ENCODE peak calls at places on chromosomes 16 and 17, in five cellular contexts. S, B, E, R and W are unnamed samples.

GRCh38 chr17:66889480-66890230 is 54.7 kb downstream of the CACNG5 start:
- DNase-seq in S (no peak), E (no peak), B (peak; percentile 37), R (no peak), W (no peak)

GRCh38 chr16:67645397-67646121 is 615 bp downstream of the CARMIL2 start:
- DNase-seq in B (no peak), R (no peak), E (no peak), S (no peak), W (no peak)

GRCh38 chr17:35892091-35892637 is 12.0 kb upstream of the CCL5 start:
- DNase-seq in E (peak; percentile 81), S (no peak), B (peak; percentile 33), R (no peak), W (no peak)

GRCh38 chr17:28145348-28145747 is 102.9 kb downstream of the NLK start:
- DNase-seq in B (no peak), E (peak; percentile 7), R (no peak), S (no peak), W (no peak)

GRCh38 chr16:46691720-46692119 is 2.3 kb downstream of the ORC6 start:
- DNase-seq in R (no peak), S (no peak), E (peak; percentile 55), B (no peak), W (no peak)

GRCh38 chr17:17077101-17077500 is 34.8 kb downstream of the MPRIP start:
- DNase-seq in R (no peak), S (no peak), E (no peak), B (no peak), W (no peak)

GRCh38 chr16:19781196-19781595 is 63.1 kb downstream of the IQCK start:
- DNase-seq in E (peak; percentile 82), S (no peak), R (no peak), B (no peak), W (no peak)

GRCh38 chr17:59327891-59328290 is 3.6 kb upstream of the YPEL2 start:
- DNase-seq in E (no peak), S (no peak), B (no peak), R (no peak), W (no peak)

GRCh38 chr17:45812102-45812501 is 28.0 kb downstream of the CRHR1 start:
- DNase-seq in B (peak; percentile 10), R (no peak), S (no peak), E (peak; percentile 15), W (no peak)

GRCh38 chr17:4241535-4241934 is 22.2 kb downstream of the ANKFY1 start:
- DNase-seq in R (no peak), B (no peak), S (no peak), E (no peak), W (no peak)

GRCh38 chr17:77566151-77566550 is 392.4 kb upstream of the TNRC6C start:
- DNase-seq in E (no peak), R (no peak), S (no peak), B (no peak), W (no peak)

GRCh38 chr16:30032083-30032819 is 1.2 kb upstream of the TLCD3B start:
- DNase-seq in E (peak; percentile 78), B (peak; percentile 44), S (peak; percentile 65), R (no peak), W (no peak)

GRCh38 chr17:12457493-12457892 is 208.2 kb upstream of the MYOCD start:
- DNase-seq in B (no peak), R (no peak), S (no peak), E (no peak), W (no peak)

GRCh38 chr17:34235389-34236028 is 19.6 kb upstream of the CCL2 start:
- DNase-seq in R (peak; percentile 65), E (peak; percentile 67), B (no peak), S (peak; percentile 75), W (peak; percentile 83)

GRCh38 chr16:14374451-14375131 is 255.5 kb downstream of the PARN start:
- DNase-seq in E (no peak), R (no peak), S (no peak), B (no peak), W (no peak)

GRCh38 chr17:20105539-20106291 is 96.6 kb downstream of the SPECC1 start:
- DNase-seq in B (no peak), S (no peak), E (no peak), R (no peak), W (no peak)

GRCh38 chr17:11467639-11468038 is 130.6 kb upstream of the DNAH9 start:
- DNase-seq in S (peak; percentile 9), B (no peak), R (no peak), E (no peak), W (no peak)

GRCh38 chr17:40469805-40470675 is 26.8 kb downstream of the IGFBP4 start:
- DNase-seq in R (no peak), S (no peak), E (no peak), B (no peak), W (no peak)

GRCh38 chr17:48841395-48841831 is 10.6 kb downstream of the CALCOCO2 start:
- DNase-seq in E (peak; percentile 90), B (peak; percentile 35), R (no peak), S (no peak), W (no peak)

GRCh38 chr16:56365552-56365951 is 59.8 kb downstream of the AMFR start:
- DNase-seq in E (no peak), R (no peak), S (no peak), B (no peak), W (no peak)

GRCh38 chr17:7017827-7018200 is 5.0 kb upstream of the BCL6B start:
- DNase-seq in B (no peak), R (no peak), S (no peak), E (no peak), W (no peak)

GRCh38 chr17:59634632-59635561 is 15.2 kb downstream of the CLTC start:
- DNase-seq in S (no peak), E (no peak), R (no peak), B (peak; percentile 62), W (no peak)

GRCh38 chr17:7859028-7859427 is 1.2 kb downstream of the CYB5D1 start:
- DNase-seq in E (no peak), R (no peak), S (no peak), B (no peak), W (no peak)

GRCh38 chr16:14056970-14057369 is 14.1 kb upstream of the MRTFB start:
- DNase-seq in S (no peak), B (no peak), E (peak; percentile 91), R (no peak), W (no peak)

GRCh38 chr16:68005786-68006286 is 6.6 kb upstream of the DPEP2 start:
- DNase-seq in E (peak; percentile 26), R (no peak), B (peak; percentile 69), S (peak; percentile 66), W (no peak)

GRCh38 chr17:30717290-30718098 is 107.0 kb downstream of the CRLF3 start:
- DNase-seq in B (no peak), S (no peak), E (no peak), R (no peak), W (peak; percentile 6)

GRCh38 chr16:68786685-68787418 is 49.8 kb downstream of the CDH1 start:
- DNase-seq in S (no peak), R (no peak), E (peak; percentile 64), B (peak; percentile 91), W (no peak)

GRCh38 chr17:49850772-49851386 is 3.0 kb upstream of the TAC4 start:
- DNase-seq in B (no peak), R (no peak), S (no peak), E (peak; percentile 22), W (no peak)

GRCh38 chr17:73560661-73561060 is 83.6 kb downstream of the SDK2 start:
- DNase-seq in B (peak; percentile 8), S (no peak), R (no peak), E (no peak), W (no peak)

GRCh38 chr17:1203111-1203966 is 23.6 kb upstream of the ABR start:
- DNase-seq in S (no peak), B (peak; percentile 53), E (peak; percentile 61), R (peak; percentile 76), W (peak; percentile 63)

GRCh38 chr17:77117415-77117814 is 23.4 kb upstream of the SEC14L1 start:
- DNase-seq in B (no peak), S (no peak), E (peak; percentile 60), R (no peak), W (no peak)

GRCh38 chr17:38905375-38905774 is 20.0 kb upstream of the LASP1NB start:
- DNase-seq in B (no peak), S (no peak), R (no peak), E (no peak), W (no peak)

GRCh38 chr17:64411999-64412771 is 21.5 kb upstream of the PECAM1 start:
- DNase-seq in E (peak; percentile 64), S (peak; percentile 75), B (no peak), R (peak; percentile 56), W (peak; percentile 59)

GRCh38 chr17:64413505-64413904 is 22.8 kb upstream of the PECAM1 start:
- DNase-seq in E (no peak), S (no peak), R (no peak), B (no peak), W (no peak)

GRCh38 chr17:64410750-64411490 is 20.3 kb upstream of the PECAM1 start:
- DNase-seq in R (no peak), E (no peak), B (no peak), S (no peak), W (no peak)

GRCh38 chr17:64418506-64419339 is 28.1 kb upstream of the PECAM1 start:
- DNase-seq in S (no peak), E (peak; percentile 83), B (peak; percentile 39), R (no peak), W (no peak)

DNA sequence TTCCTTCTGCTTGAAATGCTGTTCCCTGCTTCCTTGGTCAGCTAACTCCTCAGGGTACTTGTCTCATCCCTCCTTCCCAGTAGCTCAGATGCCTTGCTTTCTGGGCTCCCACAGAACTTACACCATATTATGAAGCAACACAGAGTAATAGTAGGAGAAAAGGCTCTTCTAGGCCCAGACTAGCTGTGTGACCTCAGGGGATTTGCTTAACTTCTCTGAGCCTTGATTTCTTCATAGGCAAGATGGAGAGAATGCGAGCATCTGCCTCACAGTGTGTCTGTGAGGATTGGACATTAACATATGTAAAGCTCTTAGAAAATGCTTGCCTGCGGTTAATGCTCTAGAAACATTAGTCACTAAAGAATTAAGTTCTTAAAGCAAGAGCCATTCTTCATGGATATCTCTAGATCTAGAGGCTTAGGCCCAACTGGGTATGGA is 22.3 kb upstream of the PECAM1 start:
- DNase-seq in B (no peak), R (no peak), E (no peak), S (no peak), W (no peak)
- H3K27ac ChIP-seq in B (no peak overlapping the region), R (no peak overlapping the region), E (no peak overlapping the region), S (peak overlapping the region; percentile 53), W (peak overlapping the region; percentile 80)

DNA sequence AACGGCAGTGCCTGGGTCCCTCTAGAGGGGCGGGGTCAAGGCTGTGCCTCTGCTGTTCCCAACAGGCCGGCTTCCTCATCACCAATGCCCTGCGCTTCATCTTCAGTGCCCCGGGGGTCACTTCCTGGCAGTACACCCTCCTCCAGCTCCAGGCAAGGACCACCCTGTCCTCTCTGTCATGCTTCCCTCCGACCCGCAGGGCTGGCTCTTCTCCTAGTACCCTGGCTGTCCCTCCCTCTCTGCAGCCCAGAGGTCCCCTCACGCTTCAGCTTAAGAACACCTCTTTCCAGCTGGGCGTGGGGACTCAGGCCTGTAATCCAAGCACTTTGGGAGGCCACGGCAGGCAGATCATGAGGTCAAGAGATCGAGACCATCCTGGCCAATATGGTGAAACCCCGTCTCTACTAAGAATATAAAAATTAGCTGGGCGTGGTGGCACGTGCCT is 25.8 kb downstream of the CASKIN2 start:
- DNase-seq in R (no peak), B (no peak), E (no peak), S (no peak), W (no peak)
- H3K27ac ChIP-seq in R (no peak overlapping the region), B (no peak overlapping the region), E (no peak overlapping the region), S (no peak overlapping the region), W (peak overlapping the region; percentile 56)

GRCh38 chr16:22192261-22193133 is 13.6 kb upstream of the EEF2K start:
- DNase-seq in E (peak; percentile 98), B (peak; percentile 87), R (peak; percentile 72), S (peak; percentile 96), W (peak; percentile 77)
- H3K27ac ChIP-seq in E (peak overlapping the region; percentile 88), B (peak overlapping the region; percentile 94), R (peak overlapping the region; percentile 94), S (peak overlapping the region; percentile 95), W (peak overlapping the region; percentile 95)

GRCh38 chr16:1530883-1531637 is 2.4 kb upstream of the TMEM204 start:
- DNase-seq in S (peak; percentile 82), R (peak; percentile 77), E (peak; percentile 86), B (no peak), W (peak; percentile 80)
- H3K27ac ChIP-seq in S (peak overlapping the region; percentile 88), R (peak overlapping the region; percentile 98), E (no peak overlapping the region), B (no peak overlapping the region), W (peak overlapping the region; percentile 98)